ENCODE peak calls at places on chromosomes 2 and 18, in nine cellular contexts. Z is fibroblast of mammary gland; B is CD8-positive, alpha-beta T cell; Q is fibroblast of lung; R is thyroid gland; N is mesothelial cell of epicardium; T is lower leg skin; W is lower lobe of right lung; F is astrocyte of the spinal cord. O is an unnamed sample.

GRCh38 chr18:13422541-13423147 is 204.1 kb downstream of the LDLRAD4 start:
- DNase-seq in Z (no peak), B (no peak), Q (no peak), R (no peak), N (no peak), T (peak), W (no peak), F (no peak), O (no peak)

GRCh38 chr2:229081411-229081810 is 189.7 kb downstream of the PID1 start:
- DNase-seq in Z (no peak), B (no peak), Q (peak), R (peak), N (no peak), T (no peak), W (no peak), F (no peak), O (no peak)

GRCh38 chr18:57846258-57846657 is 43.1 kb upstream of the ATP8B1 start:
- DNase-seq in Z (peak), B (no peak), Q (peak), R (no peak), N (no peak), T (no peak), W (no peak), F (peak), O (no peak)

GRCh38 chr2:149307014-149307413 is 23.4 kb upstream of the LYPD6 start:
- DNase-seq in Z (no peak), B (no peak), Q (no peak), R (no peak), N (no peak), T (no peak), W (no peak), F (no peak), O (no peak)

GRCh38 chr18:63997606-63998005 is 27.7 kb downstream of the SERPINB8 start:
- DNase-seq in Z (no peak), B (no peak), Q (peak), R (no peak), N (no peak), T (no peak), W (no peak), F (no peak), O (no peak)

GRCh38 chr2:196268022-196268421 is 96.6 kb upstream of the STK17B start:
- DNase-seq in Z (no peak), B (no peak), Q (no peak), R (no peak), N (no peak), T (no peak), W (no peak), F (no peak), O (no peak)

GRCh38 chr2:70607121-70607551 is 53.5 kb upstream of the TGFA start:
- DNase-seq in Z (peak), B (no peak), Q (peak), R (no peak), N (no peak), T (no peak), W (no peak), F (peak), O (no peak)

GRCh38 chr2:216572582-216573578 is 60.3 kb upstream of the IGFBP2 start:
- DNase-seq in Z (peak), B (no peak), Q (peak), R (peak), N (no peak), T (peak), W (no peak), F (peak), O (peak)

GRCh38 chr18:60503166-60503565 is 130.6 kb upstream of the MC4R start:
- DNase-seq in Z (no peak), B (no peak), Q (no peak), R (no peak), N (no peak), T (no peak), W (no peak), F (no peak), O (no peak)

GRCh38 chr2:12613137-12613912 is 103.4 kb upstream of the TRIB2 start:
- DNase-seq in Z (no peak), B (no peak), Q (no peak), R (peak), N (no peak), T (no peak), W (no peak), F (no peak), O (no peak)

GRCh38 chr2:97743913-97744312 is 30.5 kb downstream of the ZAP70 start:
- DNase-seq in Z (no peak), B (no peak), Q (no peak), R (no peak), N (no peak), T (peak), W (no peak), F (no peak), O (no peak)

GRCh38 chr2:106108351-106108750 is 85.8 kb downstream of the UXS1 start:
- DNase-seq in Z (peak), B (no peak), Q (peak), R (peak), N (no peak), T (peak), W (no peak), F (peak), O (no peak)

GRCh38 chr2:106197878-106198277 is 3.8 kb upstream of the UXS1 start:
- DNase-seq in Z (peak), B (no peak), Q (peak), R (peak), N (no peak), T (no peak), W (no peak), F (peak), O (peak)

GRCh38 chr2:26894136-26894535 is 46.2 kb downstream of the DPYSL5 start:
- DNase-seq in Z (no peak), B (no peak), Q (no peak), R (no peak), N (no peak), T (peak), W (no peak), F (no peak), O (no peak)

GRCh38 chr2:95234806-95235205 is 27.5 kb downstream of the ZNF892 start:
- DNase-seq in Z (no peak), B (no peak), Q (peak), R (no peak), N (no peak), T (no peak), W (no peak), F (no peak), O (no peak)

GRCh38 chr18:58998421-58999203 is 133.9 kb downstream of the ZNF532 start:
- DNase-seq in Z (peak), B (no peak), Q (peak), R (no peak), N (no peak), T (no peak), W (no peak), F (peak), O (peak)

GRCh38 chr2:220127311-220127710 is 499.9 kb downstream of the SLC4A3 start:
- DNase-seq in Z (no peak), B (no peak), Q (no peak), R (no peak), N (no peak), T (no peak), W (no peak), F (no peak), O (no peak)

GRCh38 chr2:212337486-212338343 is 200.9 kb downstream of the ERBB4 start:
- DNase-seq in Z (no peak), B (no peak), Q (peak), R (no peak), N (no peak), T (no peak), W (no peak), F (no peak), O (no peak)

GRCh38 chr2:39712953-39713352 is 47.2 kb downstream of the TMEM178A start:
- DNase-seq in Z (no peak), B (no peak), Q (peak), R (no peak), N (no peak), T (no peak), W (no peak), F (no peak), O (no peak)

GRCh38 chr2:168666339-168666738 is 136.1 kb upstream of the NOSTRIN start:
- DNase-seq in Z (peak), B (no peak), Q (peak), R (no peak), N (no peak), T (no peak), W (no peak), F (peak), O (no peak)

GRCh38 chr2:23487735-23488492 is 102.9 kb downstream of the KLHL29 start:
- DNase-seq in Z (peak), B (no peak), Q (peak), R (no peak), N (no peak), T (no peak), W (no peak), F (peak), O (no peak)

GRCh38 chr2:120469486-120469885 is 123.5 kb downstream of the INHBB start:
- DNase-seq in Z (peak), B (no peak), Q (no peak), R (no peak), N (no peak), T (no peak), W (peak), F (no peak), O (peak)

GRCh38 chr2:132830321-132830720 is 160.3 kb upstream of the LYPD1 start:
- DNase-seq in Z (no peak), B (no peak), Q (no peak), R (no peak), N (no peak), T (no peak), W (no peak), F (no peak), O (no peak)

GRCh38 chr2:23200056-23200455 is 184.9 kb upstream of the KLHL29 start:
- DNase-seq in Z (no peak), B (no peak), Q (no peak), R (no peak), N (no peak), T (no peak), W (no peak), F (no peak), O (no peak)

GRCh38 chr2:121071058-121071504 is 213.9 kb downstream of the TFCP2L1 start:
- DNase-seq in Z (peak), B (peak), Q (peak), R (peak), N (peak), T (peak), W (peak), F (peak), O (peak)

GRCh38 chr2:240620859-240621258 is 4.4 kb upstream of the GPR35 start:
- DNase-seq in Z (no peak), B (no peak), Q (no peak), R (peak), N (no peak), T (peak), W (peak), F (no peak), O (no peak)

GRCh38 chr2:79235135-79235534 is 75.6 kb upstream of the REG3A start:
- DNase-seq in Z (no peak), B (no peak), Q (no peak), R (no peak), N (no peak), T (no peak), W (no peak), F (no peak), O (no peak)

GRCh38 chr2:151842830-151843668 is 14.8 kb upstream of the ARL5A start:
- DNase-seq in Z (no peak), B (no peak), Q (no peak), R (no peak), N (no peak), T (no peak), W (no peak), F (no peak), O (no peak)

GRCh38 chr18:10074122-10074521 is 160.3 kb downstream of the VAPA start:
- DNase-seq in Z (no peak), B (no peak), Q (no peak), R (no peak), N (no peak), T (no peak), W (no peak), F (no peak), O (peak)

GRCh38 chr2:147989809-147990403 is 30.6 kb downstream of the ORC4 start:
- DNase-seq in Z (peak), B (peak), Q (peak), R (peak), N (no peak), T (no peak), W (no peak), F (peak), O (no peak)

GRCh38 chr2:31196622-31197021 is 20.7 kb downstream of the CAPN14 start:
- DNase-seq in Z (no peak), B (no peak), Q (no peak), R (no peak), N (no peak), T (peak), W (no peak), F (no peak), O (no peak)

GRCh38 chr2:217873371-217873770 is 129.4 kb downstream of the TNS1 start:
- DNase-seq in Z (no peak), B (no peak), Q (no peak), R (no peak), N (no peak), T (no peak), W (no peak), F (no peak), O (no peak)

GRCh38 chr2:217875556-217876252 is 127.1 kb downstream of the TNS1 start:
- DNase-seq in Z (no peak), B (no peak), Q (no peak), R (no peak), N (no peak), T (no peak), W (no peak), F (no peak), O (no peak)

GRCh38 chr2:217875138-217875537 is 127.7 kb downstream of the TNS1 start:
- DNase-seq in Z (no peak), B (no peak), Q (no peak), R (no peak), N (no peak), T (no peak), W (no peak), F (no peak), O (no peak)

GRCh38 chr2:217870528-217871011 is 132.2 kb downstream of the TNS1 start:
- DNase-seq in Z (no peak), B (no peak), Q (no peak), R (no peak), N (no peak), T (no peak), W (no peak), F (no peak), O (no peak)

DNA sequence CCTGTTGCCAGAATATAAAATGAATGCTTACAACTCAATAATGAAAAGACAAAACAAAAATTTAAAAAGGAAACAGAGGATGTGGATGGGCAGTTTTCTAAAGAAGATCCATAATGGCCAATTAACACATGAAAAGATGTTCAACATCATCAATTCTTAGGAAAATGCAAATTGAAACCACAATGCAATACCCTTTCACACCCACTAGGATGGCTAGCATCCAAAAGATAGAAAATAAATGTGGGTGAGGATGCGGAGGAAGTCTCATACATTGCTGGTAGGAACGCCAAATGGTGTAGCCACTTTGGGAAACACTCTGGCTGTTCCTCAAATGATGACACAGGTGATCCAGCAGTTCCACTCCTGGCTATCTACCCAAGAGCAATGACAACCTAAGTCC is 130.5 kb downstream of the TNS1 start:
- DNase-seq in Z (no peak), B (no peak), Q (no peak), R (no peak), N (no peak), T (no peak), W (no peak), F (no peak), O (no peak)
- TF ChIP-seq CTCF in Z (peak), B (no peak), Q (peak), R (no peak), N (peak), T (no peak), W (peak), F (peak), O (peak)

GRCh38 chr18:4270016-4270415 is 185.1 kb downstream of the DLGAP1 start:
- DNase-seq in Z (no peak), B (no peak), Q (no peak), R (no peak), N (no peak), T (no peak), W (no peak), F (no peak), O (no peak)

GRCh38 chr18:4267641-4268040 is 187.5 kb downstream of the DLGAP1 start:
- DNase-seq in Z (no peak), B (no peak), Q (no peak), R (no peak), N (no peak), T (no peak), W (no peak), F (no peak), O (no peak)

GRCh38 chr18:4276983-4277585 is 178.0 kb downstream of the DLGAP1 start:
- DNase-seq in Z (no peak), B (no peak), Q (no peak), R (no peak), N (no peak), T (no peak), W (no peak), F (no peak), O (no peak)

GRCh38 chr18:4270988-4271387 is 184.1 kb downstream of the DLGAP1 start:
- DNase-seq in Z (no peak), B (no peak), Q (no peak), R (no peak), N (no peak), T (no peak), W (no peak), F (no peak), O (no peak)

DNA sequence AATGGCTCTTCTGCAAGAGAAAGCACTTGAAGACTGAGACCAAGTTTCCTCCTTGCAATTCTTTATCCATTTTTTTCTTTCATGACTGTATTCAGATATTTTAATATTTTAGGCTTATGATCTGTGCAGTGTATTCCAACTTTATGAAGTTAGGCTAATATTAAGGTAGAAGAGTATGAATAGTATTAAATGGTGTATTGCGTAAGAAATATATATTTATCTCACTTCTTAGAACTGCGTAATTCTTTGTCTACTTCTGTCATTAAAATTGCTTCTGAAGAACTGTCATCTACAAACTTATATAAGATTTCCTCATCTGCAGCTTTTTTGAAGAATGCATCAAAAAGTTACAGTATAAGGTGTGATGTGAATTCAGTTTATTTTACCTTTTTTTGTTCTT is 183.2 kb downstream of the DLGAP1 start:
- DNase-seq in Z (no peak), B (no peak), Q (no peak), R (no peak), N (no peak), T (no peak), W (no peak), F (no peak), O (no peak)
- TF ChIP-seq CTCF in Z (no peak), B (no peak), Q (no peak), R (no peak), N (no peak), T (no peak), W (no peak), F (no peak), O (no peak)

GRCh38 chr2:134367216-134367615 is 113.3 kb downstream of the MGAT5 start:
- DNase-seq in Z (no peak), B (no peak), Q (no peak), R (no peak), N (no peak), T (no peak), W (no peak), F (no peak), O (no peak)

GRCh38 chr2:134362751-134363150 is 108.9 kb downstream of the MGAT5 start:
- DNase-seq in Z (no peak), B (no peak), Q (no peak), R (peak), N (no peak), T (no peak), W (no peak), F (no peak), O (no peak)

GRCh38 chr2:134366359-134366758 is 112.5 kb downstream of the MGAT5 start:
- DNase-seq in Z (no peak), B (no peak), Q (no peak), R (no peak), N (no peak), T (no peak), W (no peak), F (no peak), O (no peak)

GRCh38 chr2:134367915-134368911 is 114.3 kb downstream of the MGAT5 start:
- DNase-seq in Z (no peak), B (no peak), Q (peak), R (no peak), N (no peak), T (no peak), W (no peak), F (peak), O (no peak)

GRCh38 chr2:134365356-134365755 is 111.5 kb downstream of the MGAT5 start:
- DNase-seq in Z (peak), B (no peak), Q (no peak), R (no peak), N (no peak), T (no peak), W (no peak), F (no peak), O (no peak)
- TF ChIP-seq CTCF in Z (peak), B (no peak), Q (no peak), R (no peak), N (no peak), T (no peak), W (no peak), F (no peak), O (peak)

GRCh38 chr2:174842496-174842895 is 78.2 kb upstream of the CHRNA1 start:
- DNase-seq in Z (no peak), B (no peak), Q (no peak), R (no peak), N (no peak), T (no peak), W (no peak), F (no peak), O (no peak)
- TF ChIP-seq CTCF in Z (no peak), B (no peak), Q (no peak), R (no peak), N (no peak), T (no peak), W (no peak), F (no peak), O (no peak)

DNA sequence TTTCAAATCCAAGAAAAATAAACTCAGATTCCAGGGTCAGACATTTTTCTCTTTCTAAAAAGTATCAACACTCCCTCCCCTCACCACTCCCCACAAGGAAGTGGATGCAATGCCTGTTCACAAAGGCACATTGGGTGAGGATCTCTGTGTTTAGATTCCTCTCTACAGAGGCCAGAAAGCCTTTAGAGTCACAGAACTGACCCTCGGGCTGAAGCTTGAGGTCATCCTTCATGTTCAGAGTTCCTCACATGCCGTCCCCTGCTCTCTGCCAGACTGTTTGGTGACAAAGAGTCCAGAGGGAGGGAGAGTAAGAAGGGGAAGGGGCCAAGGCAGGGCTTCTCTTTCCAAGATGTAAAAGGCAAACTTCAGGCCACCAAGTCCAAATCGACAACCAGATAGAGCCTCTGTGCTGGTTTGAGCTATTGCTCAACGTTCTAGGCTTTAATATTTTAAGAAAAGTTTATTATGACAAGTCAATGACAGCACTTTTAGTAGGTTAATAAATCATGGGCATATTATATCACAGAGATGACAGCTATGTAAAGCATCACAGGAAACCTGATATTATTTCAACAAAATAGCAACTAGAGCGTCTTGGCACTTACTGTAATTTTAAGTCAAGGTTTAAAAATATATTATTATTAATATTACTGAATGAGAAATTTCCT is 269.4 kb downstream of the ETAA1 start:
- DNase-seq in Z (no peak), B (no peak), Q (no peak), R (no peak), N (no peak), T (no peak), W (no peak), F (no peak), O (peak)
- TF ChIP-seq CTCF in Z (no peak), B (no peak), Q (no peak), R (no peak), N (no peak), T (no peak), W (no peak), F (no peak), O (no peak)

O was measured in tibial artery.